ENCODE peak calls at places on chromosomes 3 and 15, in five cellular contexts. W is stomach, B is spleen, Z is suprapubic skin, O is sigmoid colon. Q is an unnamed sample.

GRCh38 chr3:60931452-60931851 is 319.8 kb downstream of the FHIT start:
- DNase-seq in W (no peak), B (no peak), Z (no peak), O (no peak), Q (no peak)

GRCh38 chr15:77497942-77498361 is 77.3 kb downstream of the HMG20A start:
- DNase-seq in W (no peak), B (no peak), Z (no peak), O (no peak), Q (no peak)

GRCh38 chr15:99224372-99224771 is 25.0 kb downstream of the TTC23 start:
- DNase-seq in W (no peak), B (no peak), Z (no peak), O (no peak), Q (no peak)

GRCh38 chr15:75836953-75837321 is 6.3 kb upstream of the UBE2Q2 start:
- DNase-seq in W (no peak), B (no peak), Z (no peak), O (no peak), Q (peak)

GRCh38 chr15:70833897-70834765 is 19.8 kb downstream of the LARP6 start:
- DNase-seq in W (no peak), B (no peak), Z (no peak), O (no peak), Q (no peak)

GRCh38 chr15:38670142-38671002 is 105.8 kb upstream of the RASGRP1 start:
- DNase-seq in W (no peak), B (no peak), Z (no peak), O (no peak), Q (no peak)

GRCh38 chr3:191296041-191296541 is 33.1 kb upstream of the CCDC50 start:
- DNase-seq in W (no peak), B (no peak), Z (no peak), O (no peak), Q (no peak)

GRCh38 chr3:45365060-45365459 is 23.3 kb upstream of the LARS2 start:
- DNase-seq in W (no peak), B (no peak), Z (no peak), O (no peak), Q (no peak)

GRCh38 chr3:146380052-146380451 is 89.3 kb downstream of the PLSCR2 start:
- DNase-seq in W (no peak), B (no peak), Z (no peak), O (no peak), Q (no peak)

GRCh38 chr3:50806806-50807205 is 132.1 kb downstream of the DOCK3 start:
- DNase-seq in W (no peak), B (no peak), Z (no peak), O (no peak), Q (no peak)

GRCh38 chr3:43345877-43346276 is 59.5 kb downstream of the SNRK start:
- DNase-seq in W (no peak), B (no peak), Z (no peak), O (no peak), Q (no peak)

GRCh38 chr15:62453356-62453755 is 288.3 kb upstream of the C2CD4B start:
- DNase-seq in W (no peak), B (no peak), Z (no peak), O (no peak), Q (no peak)

GRCh38 chr3:129001101-129001816 is at the start of gene EFCC1:
- DNase-seq in W (no peak), B (no peak), Z (peak), O (peak), Q (no peak)

GRCh38 chr3:118089563-118089962 is 945.1 kb downstream of the IGSF11 start:
- DNase-seq in W (no peak), B (no peak), Z (no peak), O (no peak), Q (no peak)

GRCh38 chr15:39188314-39188713 is 392.6 kb upstream of the THBS1 start:
- DNase-seq in W (no peak), B (no peak), Z (no peak), O (no peak), Q (no peak)

GRCh38 chr15:33852094-33852493 is 116.2 kb upstream of the CHRM5 start:
- DNase-seq in W (no peak), B (no peak), Z (no peak), O (no peak), Q (no peak)

GRCh38 chr3:50003216-50003615 is 63.3 kb downstream of the RBM6 start:
- DNase-seq in W (no peak), B (no peak), Z (no peak), O (no peak), Q (no peak)

GRCh38 chr15:83320404-83320803 is 35.9 kb upstream of the BNC1 start:
- DNase-seq in W (no peak), B (no peak), Z (no peak), O (no peak), Q (no peak)

GRCh38 chr3:194485471-194485875 is 1.3 kb downstream of the ATP13A3 start:
- DNase-seq in W (no peak), B (no peak), Z (no peak), O (no peak), Q (no peak)

GRCh38 chr3:18288243-18288642 is 136.9 kb downstream of the SATB1 start:
- DNase-seq in W (no peak), B (no peak), Z (no peak), O (no peak), Q (no peak)

GRCh38 chr3:36557021-36557707 is 176.9 kb downstream of the STAC start:
- DNase-seq in W (no peak), B (no peak), Z (no peak), O (peak), Q (no peak)

GRCh38 chr15:80404057-80404718 is at the start of gene ARNT2:
- DNase-seq in W (no peak), B (no peak), Z (no peak), O (no peak), Q (peak)

GRCh38 chr3:116614795-116615362 is 94.7 kb upstream of the TUSC7 start:
- DNase-seq in W (no peak), B (no peak), Z (no peak), O (no peak), Q (no peak)

GRCh38 chr3:197458179-197458707 is 97.5 kb downstream of the BDH1 start:
- DNase-seq in W (peak), B (peak), Z (no peak), O (no peak), Q (no peak)

DNA sequence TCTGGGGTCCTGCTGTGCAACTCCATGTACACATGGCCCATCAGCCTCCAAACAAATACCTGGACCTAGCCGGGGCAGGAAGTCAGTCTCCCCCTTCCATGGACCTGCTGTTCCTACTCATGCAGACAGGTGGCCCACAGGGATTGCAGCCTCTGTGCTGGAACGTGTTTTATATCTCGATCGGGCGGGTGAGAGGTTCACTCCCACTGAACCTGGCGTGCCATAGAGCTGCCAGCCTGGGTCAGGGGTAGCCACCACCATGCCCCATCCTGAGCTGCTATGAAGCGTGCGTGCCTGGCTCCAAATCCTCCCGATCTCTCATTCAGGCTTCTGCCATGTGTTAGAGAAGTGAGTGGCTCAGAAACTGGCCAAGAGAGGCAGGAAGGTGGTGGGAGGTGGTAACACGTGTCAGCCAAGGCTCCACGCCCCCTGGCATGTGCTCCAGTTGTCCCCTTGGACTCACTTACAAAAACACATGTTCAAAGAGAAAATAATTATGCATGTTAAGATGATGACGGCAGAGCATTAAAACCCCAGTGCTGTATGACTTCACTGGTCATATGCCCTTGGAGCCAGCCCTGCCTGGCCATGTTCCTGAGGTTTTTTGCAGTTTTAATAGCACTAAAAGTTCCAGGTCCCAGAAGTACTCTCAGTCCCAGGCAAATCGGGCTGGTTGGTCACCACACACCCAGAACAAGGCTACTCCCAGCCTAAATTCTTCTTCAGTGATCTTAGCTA is 30.6 kb downstream of the CTSH start:
- DNase-seq in W (peak), B (no peak), Z (no peak), O (peak), Q (no peak)
- TF ChIP-seq POLR2AphosphoS5 in W (no peak), B (peak), Z (no peak), O (peak), Q (no peak)

GRCh38 chr15:41918506-41919126 is 24.8 kb upstream of the SPTBN5 start:
- DNase-seq in W (no peak), B (peak), Z (no peak), O (no peak), Q (no peak)
- TF ChIP-seq POLR2AphosphoS5 in W (no peak), B (no peak), Z (no peak), O (no peak), Q (no peak)

DNA sequence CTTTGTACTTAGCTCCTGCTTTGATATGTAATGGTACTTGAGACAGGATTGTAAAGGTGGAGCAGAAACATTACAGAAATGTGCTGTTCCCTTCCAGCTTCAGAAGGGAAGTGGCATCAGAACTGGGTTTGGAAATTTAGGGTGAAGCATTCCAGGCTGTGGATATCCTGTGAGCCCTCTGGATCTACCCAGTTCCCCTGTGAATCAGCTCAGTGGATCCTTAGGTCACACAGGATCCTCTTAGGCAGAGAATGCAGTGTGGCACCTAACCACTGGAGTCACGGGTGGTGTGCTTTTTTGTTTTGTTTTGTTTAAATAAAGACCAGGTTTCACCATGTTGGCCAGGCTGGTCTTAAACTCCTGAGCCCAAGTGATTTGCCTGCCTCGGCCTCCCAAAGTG is 66.0 kb downstream of the TRIM71 start:
- DNase-seq in W (no peak), B (no peak), Z (no peak), O (no peak), Q (no peak)
- TF ChIP-seq POLR2AphosphoS5 in W (no peak), B (no peak), Z (no peak), O (no peak), Q (no peak)

DNA sequence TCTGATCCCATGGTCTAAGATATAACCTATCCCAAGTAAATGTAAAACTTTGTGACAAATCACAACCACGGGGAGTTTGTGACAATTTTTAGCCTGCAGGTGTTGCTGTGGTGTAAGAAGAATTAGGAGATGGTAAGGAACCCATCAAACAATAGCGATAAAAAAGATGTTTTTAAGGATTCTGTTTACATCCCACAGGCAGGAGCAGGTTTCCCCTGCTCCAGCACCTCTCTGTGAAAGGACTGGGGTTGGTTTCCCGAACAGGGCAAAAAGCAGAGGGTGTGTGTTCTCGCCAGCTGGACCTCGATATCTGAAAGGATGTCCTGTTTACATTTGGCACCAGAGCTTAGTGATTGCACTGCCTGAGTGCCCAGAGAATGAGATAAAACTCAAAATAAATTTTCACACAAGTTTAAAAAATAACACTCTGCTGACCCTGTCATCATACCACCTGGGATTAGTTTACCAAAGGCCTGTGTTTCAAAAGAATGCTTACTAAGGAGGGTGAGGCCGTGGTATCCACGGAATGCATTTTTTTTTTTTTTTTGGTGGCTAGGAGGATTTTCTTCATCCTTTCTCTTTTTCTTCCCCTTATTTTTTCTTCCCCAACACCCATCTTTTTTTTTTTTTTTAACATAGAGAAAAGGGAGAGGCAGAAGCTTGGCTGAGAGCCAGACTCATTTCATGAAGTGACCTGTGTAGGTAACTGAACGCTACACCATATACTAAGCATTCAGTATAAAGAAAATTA is 151.8 kb upstream of the DPH6 start:
- DNase-seq in W (no peak), B (no peak), Z (no peak), O (no peak), Q (no peak)
- TF ChIP-seq POLR2AphosphoS5 in W (peak), B (no peak), Z (no peak), O (no peak), Q (no peak)

DNA sequence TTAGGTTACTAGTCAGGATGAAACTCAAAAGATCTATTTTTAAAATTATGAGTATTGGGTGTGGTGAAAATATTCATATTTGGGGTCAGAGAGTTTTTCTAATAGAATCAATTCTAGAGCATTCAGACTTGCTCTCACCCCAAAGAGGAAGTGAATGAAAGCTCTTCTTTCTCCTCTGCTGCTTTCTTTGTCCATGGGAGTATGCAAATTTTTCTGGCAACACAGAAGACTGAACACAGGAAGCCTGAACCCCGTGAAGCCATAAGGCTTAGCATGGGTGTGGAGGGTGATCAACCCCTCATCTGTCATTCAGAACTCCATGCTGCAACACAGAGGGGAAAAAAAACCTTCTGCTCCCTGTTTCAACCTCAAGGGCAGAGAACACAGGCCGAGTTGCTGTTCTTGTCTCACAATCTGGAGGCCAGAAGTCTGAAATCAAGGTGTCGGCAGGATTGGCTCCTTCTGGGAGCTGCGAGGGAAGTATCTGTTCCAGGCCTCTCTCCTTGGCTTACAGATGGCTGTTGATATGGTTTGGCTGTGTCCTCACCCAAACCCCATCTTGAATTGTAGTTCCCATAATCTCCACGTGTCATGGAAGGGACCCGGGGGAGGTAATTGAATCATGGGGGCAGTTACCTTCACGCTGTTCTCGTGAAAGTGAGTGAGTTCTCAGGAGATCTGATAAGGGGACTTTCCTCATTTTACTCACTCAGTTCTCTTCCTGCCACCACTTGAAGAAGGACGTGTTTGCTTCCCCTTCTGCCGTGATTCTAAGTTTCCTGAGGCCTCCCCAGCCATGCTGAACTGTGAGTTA is 33.7 kb upstream of the CD47 start:
- DNase-seq in W (no peak), B (no peak), Z (no peak), O (no peak), Q (no peak)
- TF ChIP-seq POLR2AphosphoS5 in W (no peak), B (peak), Z (no peak), O (no peak), Q (peak)

DNA sequence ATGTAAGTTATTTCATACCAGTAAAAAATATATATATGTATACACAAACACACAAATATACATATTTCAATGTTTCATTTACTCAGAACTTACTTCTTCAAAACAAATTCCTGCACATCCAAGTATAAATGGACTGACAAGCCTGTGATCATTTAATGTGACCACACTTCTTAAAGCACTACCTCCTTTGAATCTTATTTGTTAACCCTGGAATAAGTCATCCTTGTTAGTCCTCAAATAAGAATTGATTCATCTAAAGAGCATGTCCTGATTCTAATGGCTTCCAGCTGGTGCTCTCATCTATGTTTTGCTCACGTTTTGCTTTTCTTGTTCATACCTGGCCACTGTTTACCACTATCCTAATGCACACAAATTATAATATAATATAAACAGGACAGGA is 103.9 kb upstream of the UBP1 start:
- DNase-seq in W (no peak), B (no peak), Z (no peak), O (no peak), Q (no peak)
- TF ChIP-seq POLR2AphosphoS5 in W (no peak), B (no peak), Z (no peak), O (no peak), Q (no peak)

DNA sequence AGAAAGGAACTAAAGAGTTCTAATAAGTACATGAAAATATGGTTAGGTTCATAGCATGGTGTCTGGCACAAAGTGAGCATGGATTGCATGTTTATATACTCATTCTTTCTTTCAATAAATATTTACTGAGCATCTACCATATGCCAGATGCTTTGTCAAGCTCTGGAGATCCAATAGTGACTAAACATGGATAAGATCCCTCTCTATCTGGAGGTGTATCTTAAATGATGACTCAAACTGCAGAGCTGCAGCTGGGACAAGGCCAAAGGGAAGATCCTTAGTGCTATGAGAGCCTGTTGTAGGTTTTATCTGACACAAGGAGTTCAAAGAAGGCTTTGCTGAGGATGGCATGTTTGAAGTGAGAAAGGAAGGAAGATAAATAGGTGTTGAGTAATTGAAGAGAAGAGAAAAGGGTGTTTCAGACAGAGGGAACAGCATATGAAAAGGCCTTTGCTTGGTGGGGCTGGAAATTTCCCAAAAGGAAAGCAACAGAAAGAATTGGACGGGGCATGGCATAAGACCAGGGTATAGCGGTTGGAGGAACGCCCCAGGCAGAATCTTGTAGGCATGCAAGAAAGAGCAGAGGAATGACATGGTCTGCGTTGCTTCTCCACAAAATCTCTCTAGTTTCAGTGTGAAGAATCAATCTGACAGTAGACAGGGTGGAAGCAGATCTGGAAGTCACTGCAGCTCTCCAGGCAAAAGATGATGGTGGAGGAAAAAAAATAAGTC is 239.9 kb upstream of the LRTM1 start:
- DNase-seq in W (no peak), B (no peak), Z (no peak), O (no peak), Q (no peak)
- TF ChIP-seq POLR2AphosphoS5 in W (no peak), B (no peak), Z (no peak), O (no peak), Q (no peak)

GRCh38 chr3:171956372-171957104 is 82.8 kb upstream of the FNDC3B start:
- DNase-seq in W (no peak), B (no peak), Z (no peak), O (no peak), Q (no peak)
- TF ChIP-seq POLR2AphosphoS5 in W (no peak), B (no peak), Z (no peak), O (no peak), Q (no peak)